ENCODE peak calls at places on chromosomes 16 and 17, in nine cellular contexts. One of them, this sample, is unnamed.

GRCh38 chr16:30382398-30383015 is at the start of gene SEPTIN1:
- DNase-seq in H1: no peak
- DNase-seq in dorsolateral prefrontal cortex: no peak
- DNase-seq in left ventricle myocardium inferior: no peak
- DNase-seq in naive thymus-derived CD4-positive, alpha-beta T cell: peak; percentile 81
- DNase-seq in colonic mucosa: no peak
- DNase-seq in heart right ventricle: no peak
- DNase-seq in CD8-positive, alpha-beta T cell: peak; percentile 73
- DNase-seq in adrenal gland: no peak
- DNase-seq in this sample: no peak

GRCh38 chr16:69563605-69564580 is 1.9 kb upstream of the NFAT5 start:
- DNase-seq in H1: peak; percentile 51
- DNase-seq in dorsolateral prefrontal cortex: no peak
- DNase-seq in left ventricle myocardium inferior: no peak
- DNase-seq in naive thymus-derived CD4-positive, alpha-beta T cell: peak; percentile 37
- DNase-seq in colonic mucosa: peak; percentile 22
- DNase-seq in heart right ventricle: no peak
- DNase-seq in CD8-positive, alpha-beta T cell: no peak
- DNase-seq in adrenal gland: no peak
- DNase-seq in this sample: no peak

GRCh38 chr16:3999479-3999868 is 116.8 kb downstream of the ADCY9 start:
- DNase-seq in H1: no peak
- DNase-seq in dorsolateral prefrontal cortex: peak; percentile 37
- DNase-seq in left ventricle myocardium inferior: peak; percentile 60
- DNase-seq in naive thymus-derived CD4-positive, alpha-beta T cell: no peak
- DNase-seq in colonic mucosa: no peak
- DNase-seq in heart right ventricle: peak; percentile 67
- DNase-seq in CD8-positive, alpha-beta T cell: no peak
- DNase-seq in adrenal gland: no peak
- DNase-seq in this sample: peak; percentile 46

GRCh38 chr17:66507103-66507923 is 204.9 kb downstream of the PRKCA start:
- DNase-seq in H1: no peak
- DNase-seq in dorsolateral prefrontal cortex: no peak
- DNase-seq in left ventricle myocardium inferior: no peak
- DNase-seq in naive thymus-derived CD4-positive, alpha-beta T cell: no peak
- DNase-seq in colonic mucosa: peak; percentile 57
- DNase-seq in heart right ventricle: no peak
- DNase-seq in CD8-positive, alpha-beta T cell: no peak
- DNase-seq in adrenal gland: peak; percentile 78
- DNase-seq in this sample: no peak

GRCh38 chr17:13787636-13788035 is 185.9 kb upstream of the HS3ST3A1 start:
- DNase-seq in H1: no peak
- DNase-seq in dorsolateral prefrontal cortex: no peak
- DNase-seq in left ventricle myocardium inferior: no peak
- DNase-seq in naive thymus-derived CD4-positive, alpha-beta T cell: no peak
- DNase-seq in colonic mucosa: no peak
- DNase-seq in heart right ventricle: no peak
- DNase-seq in CD8-positive, alpha-beta T cell: no peak
- DNase-seq in adrenal gland: no peak
- DNase-seq in this sample: no peak

GRCh38 chr17:77436058-77436442 is 295.3 kb downstream of the SEC14L1 start:
- DNase-seq in H1: peak; percentile 65
- DNase-seq in dorsolateral prefrontal cortex: no peak
- DNase-seq in left ventricle myocardium inferior: peak; percentile 77
- DNase-seq in naive thymus-derived CD4-positive, alpha-beta T cell: no peak
- DNase-seq in colonic mucosa: no peak
- DNase-seq in heart right ventricle: peak; percentile 84
- DNase-seq in CD8-positive, alpha-beta T cell: no peak
- DNase-seq in adrenal gland: peak; percentile 54
- DNase-seq in this sample: no peak

GRCh38 chr16:51500306-51500705 is 349.2 kb upstream of the SALL1 start:
- DNase-seq in H1: no peak
- DNase-seq in dorsolateral prefrontal cortex: no peak
- DNase-seq in left ventricle myocardium inferior: no peak
- DNase-seq in naive thymus-derived CD4-positive, alpha-beta T cell: no peak
- DNase-seq in colonic mucosa: no peak
- DNase-seq in heart right ventricle: no peak
- DNase-seq in CD8-positive, alpha-beta T cell: no peak
- DNase-seq in adrenal gland: no peak
- DNase-seq in this sample: no peak

GRCh38 chr17:74454197-74455024 is 12.0 kb upstream of the CD300A start:
- DNase-seq in H1: peak; percentile 64
- DNase-seq in dorsolateral prefrontal cortex: peak; percentile 83
- DNase-seq in left ventricle myocardium inferior: peak; percentile 95
- DNase-seq in naive thymus-derived CD4-positive, alpha-beta T cell: no peak
- DNase-seq in colonic mucosa: peak; percentile 67
- DNase-seq in heart right ventricle: peak; percentile 94
- DNase-seq in CD8-positive, alpha-beta T cell: no peak
- DNase-seq in adrenal gland: peak; percentile 93
- DNase-seq in this sample: peak; percentile 4

GRCh38 chr16:760498-761343 is at the start of gene MSLN:
- DNase-seq in H1: no peak
- DNase-seq in dorsolateral prefrontal cortex: no peak
- DNase-seq in left ventricle myocardium inferior: no peak
- DNase-seq in naive thymus-derived CD4-positive, alpha-beta T cell: no peak
- DNase-seq in colonic mucosa: no peak
- DNase-seq in heart right ventricle: no peak
- DNase-seq in CD8-positive, alpha-beta T cell: no peak
- DNase-seq in adrenal gland: no peak
- DNase-seq in this sample: no peak

GRCh38 chr16:56121156-56121500 is 70.2 kb upstream of the GNAO1 start:
- DNase-seq in H1: no peak
- DNase-seq in dorsolateral prefrontal cortex: no peak
- DNase-seq in left ventricle myocardium inferior: no peak
- DNase-seq in naive thymus-derived CD4-positive, alpha-beta T cell: no peak
- DNase-seq in colonic mucosa: no peak
- DNase-seq in heart right ventricle: no peak
- DNase-seq in CD8-positive, alpha-beta T cell: no peak
- DNase-seq in adrenal gland: no peak
- DNase-seq in this sample: no peak

GRCh38 chr17:79203016-79203415 is 128.4 kb downstream of the ENGASE start:
- DNase-seq in H1: no peak
- DNase-seq in dorsolateral prefrontal cortex: no peak
- DNase-seq in left ventricle myocardium inferior: no peak
- DNase-seq in naive thymus-derived CD4-positive, alpha-beta T cell: no peak
- DNase-seq in colonic mucosa: no peak
- DNase-seq in heart right ventricle: no peak
- DNase-seq in CD8-positive, alpha-beta T cell: no peak
- DNase-seq in adrenal gland: no peak
- DNase-seq in this sample: no peak

DNA sequence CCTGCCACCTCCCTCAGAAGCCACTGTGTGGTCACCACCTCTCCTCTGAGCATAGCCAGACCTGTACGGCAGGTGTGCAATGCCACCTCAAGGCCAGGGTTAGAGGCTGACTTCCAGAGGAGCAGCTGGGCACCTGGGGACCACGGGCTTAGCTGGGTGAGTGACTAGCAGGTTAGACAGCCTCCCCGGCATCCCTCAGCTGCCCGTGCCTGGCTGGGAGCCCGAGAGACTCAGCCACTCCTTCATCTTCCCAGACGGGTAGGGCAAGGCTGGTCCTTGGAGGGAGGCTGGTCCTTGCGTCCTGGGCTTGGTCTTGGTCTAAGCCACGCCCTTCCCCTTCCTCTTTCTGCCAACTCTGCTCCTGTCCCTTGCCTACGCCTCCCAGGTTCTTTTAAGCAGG is 7.8 kb downstream of the CRHR1 start:
- DNase-seq in H1: no peak
- DNase-seq in dorsolateral prefrontal cortex: no peak
- DNase-seq in left ventricle myocardium inferior: no peak
- DNase-seq in naive thymus-derived CD4-positive, alpha-beta T cell: no peak
- DNase-seq in colonic mucosa: peak; percentile 26
- DNase-seq in heart right ventricle: no peak
- DNase-seq in CD8-positive, alpha-beta T cell: no peak
- DNase-seq in adrenal gland: no peak
- DNase-seq in this sample: no peak
- H3K27me3 ChIP-seq in H1: peaks cover 11% of the 10 kb centered on the region
- H3K27me3 ChIP-seq in dorsolateral prefrontal cortex: no peaks in the 10 kb centered on the region
- H3K27me3 ChIP-seq in left ventricle myocardium inferior: peaks cover 100% of the 10 kb centered on the region
- H3K27me3 ChIP-seq in naive thymus-derived CD4-positive, alpha-beta T cell: no peaks in the 10 kb centered on the region
- H3K27me3 ChIP-seq in colonic mucosa: peaks cover 8% of the 10 kb centered on the region
- H3K27me3 ChIP-seq in heart right ventricle: peaks cover 73% of the 10 kb centered on the region
- H3K27me3 ChIP-seq in CD8-positive, alpha-beta T cell: peaks cover 15% of the 10 kb centered on the region
- H3K27me3 ChIP-seq in adrenal gland: peaks cover 25% of the 10 kb centered on the region
- H3K27me3 ChIP-seq in this sample: peaks cover 56% of the 10 kb centered on the region

DNA sequence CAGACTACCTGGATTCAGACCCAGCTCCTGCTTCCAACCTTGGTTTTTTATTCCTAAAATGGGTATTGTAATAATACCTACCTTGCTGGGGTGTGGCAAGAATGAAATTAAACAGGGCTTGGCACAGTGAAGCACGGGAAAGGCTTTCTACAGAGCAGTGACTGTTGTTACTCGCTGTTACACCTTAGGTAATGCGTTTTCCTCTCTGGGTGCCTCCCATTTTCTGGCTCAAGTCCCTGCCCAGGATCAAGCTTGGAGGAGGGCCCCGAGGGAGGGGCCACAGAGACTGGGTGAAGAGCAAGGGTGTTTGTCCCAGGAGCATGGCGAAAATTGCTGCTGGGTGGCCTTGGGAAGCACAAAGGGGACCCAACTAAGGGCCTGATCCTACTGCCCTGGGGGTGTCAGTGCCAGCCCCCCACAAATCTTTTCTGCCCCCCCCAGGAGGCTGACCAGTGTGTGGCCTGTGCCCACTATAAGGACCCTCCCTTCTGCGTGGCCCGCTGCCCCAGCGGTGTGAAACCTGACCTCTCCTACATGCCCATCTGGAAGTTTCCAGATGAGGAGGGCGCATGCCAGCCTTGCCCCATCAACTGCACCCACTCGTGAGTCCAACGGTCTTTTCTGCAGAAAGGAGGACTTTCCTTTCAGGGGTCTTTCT is 13.3 kb downstream of the MIEN1 start:
- DNase-seq in H1: no peak
- DNase-seq in dorsolateral prefrontal cortex: no peak
- DNase-seq in left ventricle myocardium inferior: no peak
- DNase-seq in naive thymus-derived CD4-positive, alpha-beta T cell: no peak
- DNase-seq in colonic mucosa: peak; percentile 86
- DNase-seq in heart right ventricle: no peak
- DNase-seq in CD8-positive, alpha-beta T cell: no peak
- DNase-seq in adrenal gland: no peak
- DNase-seq in this sample: no peak
- H3K27ac ChIP-seq in H1: no peak overlapping the region
- H3K27ac ChIP-seq in dorsolateral prefrontal cortex: no peak overlapping the region
- H3K27ac ChIP-seq in left ventricle myocardium inferior: peak overlapping the region; percentile 72
- H3K27ac ChIP-seq in naive thymus-derived CD4-positive, alpha-beta T cell: no peak overlapping the region
- H3K27ac ChIP-seq in colonic mucosa: peak overlapping the region; percentile 86
- H3K27ac ChIP-seq in heart right ventricle: peak overlapping the region; percentile 44
- H3K27ac ChIP-seq in CD8-positive, alpha-beta T cell: no peak overlapping the region
- H3K27ac ChIP-seq in adrenal gland: no peak overlapping the region
- H3K27ac ChIP-seq in this sample: no peak overlapping the region

GRCh38 chr16:81650281-81650680 is 128.8 kb upstream of the PLCG2 start:
- DNase-seq in H1: no peak
- DNase-seq in dorsolateral prefrontal cortex: no peak
- DNase-seq in left ventricle myocardium inferior: no peak
- DNase-seq in naive thymus-derived CD4-positive, alpha-beta T cell: no peak
- DNase-seq in colonic mucosa: no peak
- DNase-seq in heart right ventricle: no peak
- DNase-seq in CD8-positive, alpha-beta T cell: no peak
- DNase-seq in adrenal gland: no peak
- DNase-seq in this sample: no peak

GRCh38 chr16:81654346-81654745 is 124.7 kb upstream of the PLCG2 start:
- DNase-seq in H1: no peak
- DNase-seq in dorsolateral prefrontal cortex: no peak
- DNase-seq in left ventricle myocardium inferior: no peak
- DNase-seq in naive thymus-derived CD4-positive, alpha-beta T cell: no peak
- DNase-seq in colonic mucosa: no peak
- DNase-seq in heart right ventricle: no peak
- DNase-seq in CD8-positive, alpha-beta T cell: no peak
- DNase-seq in adrenal gland: peak; percentile 59
- DNase-seq in this sample: no peak

GRCh38 chr16:81650982-81651562 is 128.0 kb upstream of the PLCG2 start:
- DNase-seq in H1: peak; percentile 71
- DNase-seq in dorsolateral prefrontal cortex: no peak
- DNase-seq in left ventricle myocardium inferior: peak; percentile 78
- DNase-seq in naive thymus-derived CD4-positive, alpha-beta T cell: no peak
- DNase-seq in colonic mucosa: peak; percentile 56
- DNase-seq in heart right ventricle: peak; percentile 87
- DNase-seq in CD8-positive, alpha-beta T cell: no peak
- DNase-seq in adrenal gland: peak; percentile 45
- DNase-seq in this sample: no peak

GRCh38 chr16:81652798-81653505 is 126.1 kb upstream of the PLCG2 start:
- DNase-seq in H1: no peak
- DNase-seq in dorsolateral prefrontal cortex: no peak
- DNase-seq in left ventricle myocardium inferior: no peak
- DNase-seq in naive thymus-derived CD4-positive, alpha-beta T cell: no peak
- DNase-seq in colonic mucosa: no peak
- DNase-seq in heart right ventricle: no peak
- DNase-seq in CD8-positive, alpha-beta T cell: no peak
- DNase-seq in adrenal gland: no peak
- DNase-seq in this sample: no peak

DNA sequence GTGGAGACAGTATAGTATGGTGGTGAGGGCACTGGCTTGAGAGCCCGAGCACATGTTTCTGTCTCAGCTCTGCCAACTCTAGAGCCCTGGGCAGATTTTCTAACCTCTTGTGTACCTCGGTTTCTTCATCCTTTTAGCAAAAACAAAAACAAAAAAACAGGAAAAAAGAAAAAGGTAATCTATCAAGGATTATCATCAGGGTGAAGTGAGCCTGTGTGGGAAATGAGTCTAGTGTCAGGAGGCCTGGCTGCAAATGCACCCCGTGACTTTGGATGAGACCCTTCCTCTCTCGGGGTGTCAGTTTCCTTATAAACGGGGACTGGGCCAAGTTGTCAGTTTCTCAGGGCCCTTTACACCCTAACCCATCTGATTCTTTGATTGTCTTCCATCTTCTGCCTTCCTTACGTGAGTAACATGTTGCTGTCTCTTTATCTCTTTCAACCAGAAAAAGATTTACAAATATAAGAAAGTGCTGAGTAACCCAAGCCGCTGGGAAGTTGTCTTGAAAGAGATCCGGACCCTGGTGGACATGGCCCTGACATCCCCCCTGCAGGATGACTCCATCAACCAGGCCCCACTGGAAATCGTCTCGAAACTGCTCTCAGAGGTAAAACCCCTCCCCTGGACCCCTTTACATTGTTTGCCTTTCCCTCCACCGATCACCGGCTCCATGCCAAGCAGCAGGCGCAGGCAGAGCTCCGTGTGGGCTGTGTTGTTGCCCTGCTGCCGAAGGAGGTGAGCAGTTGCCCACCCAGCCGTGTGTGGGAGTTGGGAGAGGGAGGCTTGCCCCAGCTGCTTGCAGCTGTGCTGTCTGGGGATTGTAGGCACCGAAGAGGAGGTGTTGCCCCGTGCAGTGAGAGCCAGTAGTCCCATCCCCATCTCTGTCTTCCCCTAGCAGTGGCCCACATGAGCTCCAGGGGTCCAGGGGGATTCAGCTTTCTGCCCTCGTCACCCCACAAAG is 127.1 kb upstream of the PLCG2 start:
- DNase-seq in H1: no peak
- DNase-seq in dorsolateral prefrontal cortex: no peak
- DNase-seq in left ventricle myocardium inferior: no peak
- DNase-seq in naive thymus-derived CD4-positive, alpha-beta T cell: no peak
- DNase-seq in colonic mucosa: no peak
- DNase-seq in heart right ventricle: no peak
- DNase-seq in CD8-positive, alpha-beta T cell: no peak
- DNase-seq in adrenal gland: no peak
- DNase-seq in this sample: no peak
- H3K4me3 ChIP-seq in H1: no peak overlapping the region
- H3K4me3 ChIP-seq in dorsolateral prefrontal cortex: no peak overlapping the region
- H3K4me3 ChIP-seq in left ventricle myocardium inferior: peak overlapping the region; percentile 29
- H3K4me3 ChIP-seq in naive thymus-derived CD4-positive, alpha-beta T cell: no peak overlapping the region
- H3K4me3 ChIP-seq in colonic mucosa: peak overlapping the region; percentile 1
- H3K4me3 ChIP-seq in heart right ventricle: peak overlapping the region; percentile 28
- H3K4me3 ChIP-seq in CD8-positive, alpha-beta T cell: no peak overlapping the region
- H3K4me3 ChIP-seq in adrenal gland: no peak overlapping the region
- H3K4me3 ChIP-seq in this sample: no peak overlapping the region

GRCh38 chr16:86990451-86990850 is 326.7 kb downstream of the C16orf95 start:
- DNase-seq in H1: no peak
- DNase-seq in dorsolateral prefrontal cortex: no peak
- DNase-seq in left ventricle myocardium inferior: no peak
- DNase-seq in naive thymus-derived CD4-positive, alpha-beta T cell: no peak
- DNase-seq in colonic mucosa: no peak
- DNase-seq in heart right ventricle: no peak
- DNase-seq in CD8-positive, alpha-beta T cell: no peak
- DNase-seq in adrenal gland: no peak
- DNase-seq in this sample: no peak
- H3K27me3 ChIP-seq in H1: no peaks in the 10 kb centered on the region
- H3K27me3 ChIP-seq in dorsolateral prefrontal cortex: peaks cover 10% of the 10 kb centered on the region
- H3K27me3 ChIP-seq in left ventricle myocardium inferior: peaks cover 12% of the 10 kb centered on the region
- H3K27me3 ChIP-seq in naive thymus-derived CD4-positive, alpha-beta T cell: no peaks in the 10 kb centered on the region
- H3K27me3 ChIP-seq in colonic mucosa: no peaks in the 10 kb centered on the region
- H3K27me3 ChIP-seq in heart right ventricle: no peaks in the 10 kb centered on the region
- H3K27me3 ChIP-seq in CD8-positive, alpha-beta T cell: no peaks in the 10 kb centered on the region
- H3K27me3 ChIP-seq in adrenal gland: peaks cover 7% of the 10 kb centered on the region
- H3K27me3 ChIP-seq in this sample: no peaks in the 10 kb centered on the region

This sample was measured in AG04450.